ENCODE peak calls at places on chromosomes 5 and 9, in five cellular contexts. R, A, K, S and P are unnamed samples.

GRCh38 chr5:126523818-126524522 is 71.0 kb downstream of the ALDH7A1 start:
- DNase-seq in R (peak; percentile 46), A (no peak), S (no peak), K (no peak), P (no peak)

GRCh38 chr5:131932235-131932634 is 13.2 kb downstream of the MEIKIN start:
- DNase-seq in R (no peak), K (no peak), A (no peak), S (no peak), P (no peak)

GRCh38 chr9:134162926-134163373 is 1.4 kb downstream of the RNU6ATAC start:
- DNase-seq in S (no peak), K (no peak), R (no peak), A (no peak), P (no peak)

GRCh38 chr9:83598487-83598886 is 24.5 kb upstream of the IDNK start:
- DNase-seq in S (no peak), R (no peak), K (no peak), A (peak; percentile 30), P (peak; percentile 29)

GRCh38 chr9:122095010-122095767 is 2.1 kb upstream of the TTLL11 start:
- DNase-seq in K (no peak), R (peak; percentile 75), A (peak; percentile 74), S (no peak), P (peak; percentile 69)

GRCh38 chr9:87887151-87887505 is 4.5 kb downstream of the SPATA31E1 start:
- DNase-seq in R (no peak), S (no peak), A (no peak), K (no peak), P (no peak)

GRCh38 chr5:54985301-54986268 is at the start of gene ESM1:
- DNase-seq in R (no peak), A (peak; percentile 68), S (no peak), K (no peak), P (peak; percentile 85)

GRCh38 chr5:134545070-134545868 is 19.8 kb downstream of the JADE2 start:
- DNase-seq in S (no peak), K (peak; percentile 69), R (peak; percentile 94), A (peak; percentile 85), P (no peak)

GRCh38 chr9:131406567-131407436 is 12.9 kb downstream of the PRRC2B start:
- DNase-seq in S (no peak), K (no peak), R (no peak), A (peak; percentile 49), P (no peak)

GRCh38 chr5:178353461-178353860 is 120.9 kb upstream of the PHYKPL start:
- DNase-seq in R (no peak), A (no peak), S (no peak), K (no peak), P (no peak)

GRCh38 chr5:139828207-139828895 is 32.7 kb downstream of the PSD2 start:
- DNase-seq in S (no peak), R (no peak), A (no peak), K (peak; percentile 28), P (no peak)

GRCh38 chr5:61732796-61733195 is 400.7 kb downstream of the ZSWIM6 start:
- DNase-seq in S (no peak), R (no peak), K (no peak), A (no peak), P (no peak)

GRCh38 chr9:121483049-121483448 is 16.6 kb downstream of the GGTA1 start:
- DNase-seq in R (no peak), K (no peak), S (no peak), A (no peak), P (no peak)

GRCh38 chr9:92986175-92987110 is 39.1 kb downstream of the FGD3 start:
- DNase-seq in S (no peak), R (no peak), K (peak; percentile 53), A (peak; percentile 11), P (no peak)

GRCh38 chr5:135206862-135207261 is 172.8 kb upstream of the PITX1 start:
- DNase-seq in S (no peak), K (peak; percentile 12), A (no peak), R (peak; percentile 18), P (no peak)

GRCh38 chr5:39518516-39518915 is 93.7 kb upstream of the DAB2 start:
- DNase-seq in A (peak; percentile 98), K (no peak), R (no peak), S (no peak), P (no peak)

GRCh38 chr9:69895185-69895584 is 74.6 kb downstream of the CFAP95 start:
- DNase-seq in S (no peak), R (no peak), A (peak; percentile 36), K (no peak), P (no peak)

GRCh38 chr5:148063861-148064260 is at the start of gene SPINK5:
- DNase-seq in R (no peak), S (no peak), K (no peak), A (no peak), P (peak; percentile 87)

GRCh38 chr5:72178910-72179815 is 71.9 kb downstream of the MAP1B start:
- DNase-seq in K (no peak), R (peak; percentile 87), S (no peak), A (peak; percentile 96), P (peak; percentile 74)

GRCh38 chr5:1724822-1725602 is 74.6 kb downstream of the MRPL36 start:
- DNase-seq in A (peak; percentile 4), K (peak; percentile 63), S (peak; percentile 56), R (peak; percentile 50), P (peak; percentile 10)

GRCh38 chr5:167982-168660 is 23.2 kb upstream of the LRRC14B start:
- DNase-seq in A (peak; percentile 91), S (no peak), K (peak; percentile 52), R (no peak), P (peak; percentile 15)

GRCh38 chr5:4018968-4019766 is 423.5 kb downstream of the IRX1 start:
- DNase-seq in S (no peak), R (no peak), A (peak; percentile 74), K (no peak), P (peak; percentile 97)

GRCh38 chr5:174558190-174558589 is 166.2 kb upstream of the MSX2 start:
- DNase-seq in A (no peak), S (no peak), R (no peak), K (no peak), P (no peak)

GRCh38 chr5:99936911-99937310 is 598.3 kb upstream of the FAM174A start:
- DNase-seq in S (no peak), K (no peak), A (no peak), R (no peak), P (no peak)
- H3K4me3 ChIP-seq in S (no peak overlapping the region), K (no peak overlapping the region), A (no peak overlapping the region), R (no peak overlapping the region), P (no peak overlapping the region)

GRCh38 chr9:19583890-19584289 is 175.1 kb downstream of the ACER2 start:
- DNase-seq in R (no peak), S (no peak), K (no peak), A (no peak), P (peak; percentile 4)
- TF ChIP-seq CTCF in R (no peak), S (no peak), K (no peak), A (no peak), P (no peak)

GRCh38 chr9:133133680-133134418 is 12.8 kb upstream of the RALGDS start:
- DNase-seq in S (peak; percentile 96), R (peak; percentile 97), K (peak; percentile 88), A (peak; percentile 86), P (peak; percentile 97)
- H3K4me3 ChIP-seq in S (no peak overlapping the region), R (no peak overlapping the region), K (no peak overlapping the region), A (no peak overlapping the region), P (no peak overlapping the region)

GRCh38 chr5:16428359-16428758 is 37.2 kb downstream of the ZNF622 start:
- DNase-seq in R (no peak), K (no peak), A (no peak), S (no peak), P (no peak)
- TF ChIP-seq CTCF in R (no peak), K (no peak), A (peak; percentile 15), S (no peak), P (no peak)

DNA sequence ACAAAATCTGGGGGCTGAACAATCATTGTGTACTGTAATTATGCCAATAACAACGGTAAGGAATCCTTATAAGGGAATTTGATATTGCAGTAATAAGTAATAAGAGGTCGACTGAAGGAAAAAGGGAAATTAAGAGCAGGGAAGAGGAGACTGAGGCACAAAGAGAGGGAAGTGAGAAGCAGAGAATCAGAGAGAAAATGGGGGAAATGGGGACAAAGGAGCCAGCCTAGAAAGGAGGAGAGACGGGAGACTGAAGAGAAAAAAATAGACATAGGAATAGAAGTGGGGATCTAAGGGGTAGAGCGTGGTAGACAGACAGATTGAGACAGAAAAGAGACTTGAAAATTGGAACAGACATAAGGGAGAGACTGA is 518 bp upstream of the ZNF300 start:
- DNase-seq in A (no peak), S (no peak), K (no peak), R (no peak), P (no peak)
- H3K4me3 ChIP-seq in A (peak overlapping the region; percentile 75), S (no peak overlapping the region), K (peak overlapping the region; percentile 49), R (peak overlapping the region; percentile 52), P (peak overlapping the region; percentile 78)

GRCh38 chr5:167217097-167217743 is 1074.2 kb upstream of the WWC1 start:
- DNase-seq in S (no peak), A (no peak), K (no peak), R (no peak), P (peak; percentile 19)
- TF ChIP-seq CTCF in S (no peak), A (no peak), K (no peak), R (no peak), P (peak; percentile 15)

GRCh38 chr9:127159949-127160610 is 37.6 kb upstream of the ANGPTL2 start:
- DNase-seq in R (no peak), A (no peak), K (peak; percentile 54), S (no peak), P (no peak)

GRCh38 chr9:127161081-127161621 is 38.7 kb upstream of the ANGPTL2 start:
- DNase-seq in S (no peak), A (no peak), R (no peak), K (peak; percentile 38), P (no peak)

GRCh38 chr9:127162046-127162445 is 39.6 kb upstream of the ANGPTL2 start:
- DNase-seq in S (no peak), A (no peak), K (no peak), R (no peak), P (peak; percentile 9)

GRCh38 chr9:127162567-127163365 is 40.3 kb upstream of the ANGPTL2 start:
- DNase-seq in R (no peak), S (no peak), K (no peak), A (no peak), P (no peak)

GRCh38 chr9:127158995-127159801 is 36.8 kb upstream of the ANGPTL2 start:
- DNase-seq in A (peak; percentile 73), R (peak; percentile 64), K (peak; percentile 54), S (no peak), P (peak; percentile 29)
- H3K4me3 ChIP-seq in A (no peak overlapping the region), R (no peak overlapping the region), K (no peak overlapping the region), S (no peak overlapping the region), P (no peak overlapping the region)

DNA sequence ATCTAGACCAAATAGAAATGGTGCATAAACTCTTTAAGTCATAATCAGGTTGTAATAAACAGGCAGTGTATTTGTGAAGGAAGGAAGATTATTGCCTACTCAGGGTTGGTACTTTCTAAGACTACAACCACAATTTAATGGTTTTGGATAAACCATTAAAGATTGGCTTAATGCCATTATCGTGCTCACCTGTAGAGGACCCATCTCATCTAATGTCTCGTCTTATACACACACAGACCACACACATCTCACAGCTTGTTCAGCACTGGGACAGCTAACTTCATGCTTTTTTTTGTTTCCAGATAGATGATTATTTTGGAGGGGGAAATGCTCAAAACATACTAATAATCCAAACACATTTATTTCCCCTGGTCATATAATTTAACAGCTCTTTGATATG is 175.7 kb upstream of the SLC12A2 start:
- DNase-seq in R (no peak), K (no peak), S (no peak), A (no peak), P (no peak)
- TF ChIP-seq CTCF in R (no peak), K (no peak), S (no peak), A (no peak), P (no peak)